ENCODE peak calls at places on chromosomes 11 and 22, in four cellular contexts. R is A549, G is GM12878, H is K562. T is an unnamed sample.

GRCh38 chr22:38753894-38754246 is 1.9 kb downstream of the SUN2 start:
- DNase-seq in R (no peak), G (no peak), H (no peak), T (peak; percentile 88)

GRCh38 chr11:65653229-65654225 is 9.2 kb downstream of the RELA start:
- DNase-seq in R (no peak), G (no peak), H (no peak), T (peak; percentile 88)

GRCh38 chr11:20873054-20873453 is 203.7 kb downstream of the NELL1 start:
- DNase-seq in R (peak; percentile 67), G (no peak), H (peak; percentile 22), T (peak; percentile 49)

GRCh38 chr11:3037041-3037944 is 19.9 kb downstream of the CARS1 start:
- DNase-seq in R (peak; percentile 75), G (no peak), H (peak; percentile 58), T (peak; percentile 66)

GRCh38 chr22:43826142-43827093 is 14.3 kb upstream of the EFCAB6 start:
- DNase-seq in R (peak; percentile 46), G (no peak), H (no peak), T (no peak)

GRCh38 chr11:208177-208916 is 839 bp downstream of the RIC8A start:
- DNase-seq in R (peak; percentile 80), G (no peak), H (peak; percentile 81), T (peak; percentile 55)

GRCh38 chr22:24982301-24983056 is 30.0 kb downstream of the KIAA1671 start:
- DNase-seq in R (no peak), G (no peak), H (no peak), T (no peak)

GRCh38 chr11:122186439-122187080 is 70.5 kb upstream of the BLID start:
- DNase-seq in R (peak; percentile 87), G (no peak), H (no peak), T (no peak)

GRCh38 chr22:22030493-22031182 is 48.1 kb upstream of the TOP3B start:
- DNase-seq in R (peak; percentile 14), G (peak; percentile 84), H (peak; percentile 69), T (peak; percentile 13)

GRCh38 chr11:119155733-119156492 is 7.1 kb downstream of the ABCG4 start:
- DNase-seq in R (peak; percentile 57), G (no peak), H (peak; percentile 74), T (peak; percentile 57)

GRCh38 chr11:101129203-101129943 is at the start of gene PGR:
- DNase-seq in R (no peak), G (no peak), H (peak; percentile 35), T (no peak)

GRCh38 chr11:92643827-92644226 is 325.6 kb upstream of the MTNR1B start:
- DNase-seq in R (no peak), G (no peak), H (no peak), T (no peak)

GRCh38 chr22:20865869-20866445 is 7.2 kb downstream of the SNAP29 start:
- DNase-seq in R (no peak), G (no peak), H (peak; percentile 85), T (no peak)

GRCh38 chr11:61744181-61744580 is 8.3 kb upstream of the MYRF start:
- DNase-seq in R (no peak), G (no peak), H (no peak), T (no peak)

GRCh38 chr11:92211576-92212167 is 12.9 kb upstream of the FAT3 start:
- DNase-seq in R (peak; percentile 59), G (no peak), H (no peak), T (peak; percentile 4)

GRCh38 chr11:113615773-113616172 is 90.3 kb downstream of the TMPRSS5 start:
- DNase-seq in R (no peak), G (no peak), H (no peak), T (no peak)

GRCh38 chr11:115920841-115921480 is 416.7 kb upstream of the CADM1 start:
- DNase-seq in R (no peak), G (no peak), H (no peak), T (no peak)

GRCh38 chr11:72233773-72234513 is 9.4 kb downstream of the INPPL1 start:
- DNase-seq in R (no peak), G (no peak), H (no peak), T (no peak)

GRCh38 chr11:44592125-44592643 is 26.7 kb downstream of the CD82 start:
- DNase-seq in R (no peak), G (no peak), H (no peak), T (no peak)

GRCh38 chr22:40451230-40451629 is 80.8 kb downstream of the SGSM3 start:
- DNase-seq in R (no peak), G (no peak), H (no peak), T (no peak)

GRCh38 chr22:45757068-45757467 is 85.4 kb downstream of the ATXN10 start:
- DNase-seq in R (no peak), G (no peak), H (no peak), T (no peak)

GRCh38 chr11:107696140-107696539 is 15.7 kb downstream of the SLN start:
- DNase-seq in R (peak; percentile 71), G (no peak), H (no peak), T (no peak)

GRCh38 chr11:92709329-92709728 is 260.1 kb upstream of the MTNR1B start:
- DNase-seq in R (no peak), G (no peak), H (no peak), T (no peak)

GRCh38 chr11:63210111-63210510 is 33.3 kb downstream of the SLC22A25 start:
- DNase-seq in R (no peak), G (no peak), H (no peak), T (no peak)

GRCh38 chr22:43507235-43507634 is 95.4 kb downstream of the MPPED1 start:
- DNase-seq in R (no peak), G (no peak), H (no peak), T (no peak)

GRCh38 chr11:114169321-114169749 is 109.8 kb downstream of the ZBTB16 start:
- DNase-seq in R (no peak), G (no peak), H (no peak), T (no peak)

GRCh38 chr11:120660024-120660565 is 148.5 kb downstream of the GRIK4 start:
- DNase-seq in R (peak; percentile 33), G (no peak), H (peak; percentile 75), T (peak; percentile 53)

GRCh38 chr11:24617856-24618255 is 121.0 kb downstream of the LUZP2 start:
- DNase-seq in R (no peak), G (no peak), H (no peak), T (no peak)

GRCh38 chr11:93477684-93478234 is 65.4 kb downstream of the SMCO4 start:
- DNase-seq in R (no peak), G (no peak), H (no peak), T (no peak)

GRCh38 chr11:125976156-125976555 is 30.3 kb downstream of the VSIG10L2 start:
- DNase-seq in R (no peak), G (no peak), H (no peak), T (no peak)
- H3K27ac ChIP-seq in R (no peak overlapping the region), G (no peak overlapping the region), H (no peak overlapping the region), T (no peak overlapping the region)

GRCh38 chr11:46357483-46357936 is 10.2 kb downstream of the DGKZ start:
- DNase-seq in R (no peak), G (no peak), H (no peak), T (no peak)
- TF ChIP-seq CHD4 in R (no peak), G (no peak), H (no peak), T (no peak)

GRCh38 chr22:49531533-49531895 is 296.2 kb downstream of the BRD1 start:
- DNase-seq in R (no peak), G (no peak), H (no peak), T (no peak)
- H3K27ac ChIP-seq in R (no peak overlapping the region), G (no peak overlapping the region), H (no peak overlapping the region), T (no peak overlapping the region)

GRCh38 chr11:37006563-37006962 is 408.5 kb upstream of the RAG2 start:
- DNase-seq in R (no peak), G (no peak), H (no peak), T (no peak)

GRCh38 chr11:36997656-36998055 is 399.6 kb upstream of the RAG2 start:
- DNase-seq in R (no peak), G (no peak), H (no peak), T (no peak)

DNA sequence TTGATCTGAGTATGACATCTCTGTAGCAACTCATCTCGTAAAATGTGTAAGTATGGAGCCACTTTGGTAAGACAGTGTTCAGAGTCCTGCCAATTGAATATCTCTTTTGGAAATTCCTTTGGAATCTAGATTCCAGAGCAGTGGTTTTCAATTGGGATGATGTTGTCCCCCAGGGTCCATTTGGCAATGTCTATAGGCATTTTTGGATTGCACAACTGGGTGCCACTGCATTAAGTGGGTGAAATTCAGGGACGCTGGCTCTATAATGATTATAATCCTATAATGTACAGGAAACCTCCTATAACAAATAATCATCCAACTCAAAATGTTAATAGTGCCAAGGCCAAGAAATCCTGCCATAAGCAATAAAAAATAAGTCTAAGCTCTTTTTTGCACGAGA is 404.8 kb upstream of the RAG2 start:
- DNase-seq in R (no peak), G (no peak), H (no peak), T (no peak)
- TF ChIP-seq CHD4 in R (no peak), G (no peak), H (no peak), T (no peak)